ENCODE peak calls at places on chromosomes 11 and 22, in six cellular contexts. H is amygdala; A is KBM-7; M is Kasumi-1; B is skeletal muscle cell; T is naive thymus-derived CD8-positive, alpha-beta T cell. R is an unnamed sample.

GRCh38 chr11:67382481-67383136 is 9.2 kb upstream of the RAD9A start:
- DNase-seq in H (no peak), A (peak), M (peak), B (no peak), T (peak), R (peak)

GRCh38 chr22:31206896-31207687 is 5.0 kb upstream of the LIMK2 start:
- DNase-seq in H (no peak), A (no peak), M (no peak), B (no peak), T (no peak), R (no peak)

GRCh38 chr11:115918579-115918978 is 414.4 kb upstream of the CADM1 start:
- DNase-seq in H (no peak), A (no peak), M (no peak), B (no peak), T (no peak), R (no peak)

GRCh38 chr11:73185680-73186293 is 32.3 kb upstream of the P2RY2 start:
- DNase-seq in H (no peak), A (no peak), M (no peak), B (peak), T (no peak), R (no peak)

GRCh38 chr22:30694638-30695350 is at the start of gene OSBP2:
- DNase-seq in H (no peak), A (peak), M (no peak), B (no peak), T (peak), R (no peak)

GRCh38 chr11:12108875-12109453 is 1.4 kb upstream of the MICAL2 start:
- DNase-seq in H (no peak), A (no peak), M (no peak), B (no peak), T (no peak), R (no peak)

GRCh38 chr11:57527056-57527631 is 3.4 kb downstream of the TIMM10 start:
- DNase-seq in H (no peak), A (peak), M (peak), B (no peak), T (peak), R (peak)

GRCh38 chr11:130631119-130631518 is 182.7 kb downstream of the ADAMTS15 start:
- DNase-seq in H (no peak), A (no peak), M (no peak), B (peak), T (no peak), R (no peak)

GRCh38 chr11:65266210-65266609 is 4.4 kb downstream of the POLA2 start:
- DNase-seq in H (no peak), A (no peak), M (no peak), B (no peak), T (no peak), R (no peak)

GRCh38 chr11:27469333-27469680 is 3.3 kb downstream of the LGR4 start:
- DNase-seq in H (no peak), A (no peak), M (no peak), B (no peak), T (no peak), R (no peak)

GRCh38 chr22:46443850-46444389 is 93.5 kb downstream of the CELSR1 start:
- DNase-seq in H (no peak), A (no peak), M (no peak), B (no peak), T (no peak), R (no peak)

GRCh38 chr11:34959770-34960169 is 43.4 kb downstream of the PDHX start:
- DNase-seq in H (no peak), A (no peak), M (no peak), B (no peak), T (no peak), R (no peak)

GRCh38 chr11:124865181-124865901 is at the start of gene ROBO3:
- DNase-seq in H (no peak), A (no peak), M (no peak), B (no peak), T (no peak), R (no peak)

GRCh38 chr11:87405843-87406242 is 368.1 kb downstream of the TMEM135 start:
- DNase-seq in H (no peak), A (no peak), M (no peak), B (peak), T (no peak), R (no peak)

GRCh38 chr11:35359321-35360058 is 59.9 kb downstream of the SLC1A2 start:
- DNase-seq in H (no peak), A (no peak), M (no peak), B (no peak), T (no peak), R (peak)

GRCh38 chr11:132779487-132779886 is 752.8 kb downstream of the OPCML start:
- DNase-seq in H (no peak), A (no peak), M (no peak), B (no peak), T (no peak), R (no peak)

GRCh38 chr22:46293591-46294260 is 2.9 kb upstream of the GTSE1 start:
- DNase-seq in H (no peak), A (peak), M (peak), B (no peak), T (peak), R (no peak)

GRCh38 chr22:29030016-29030617 is 31.5 kb downstream of the C22orf31 start:
- DNase-seq in H (no peak), A (no peak), M (no peak), B (peak), T (no peak), R (no peak)

GRCh38 chr11:113556036-113556435 is 80.8 kb upstream of the DRD2 start:
- DNase-seq in H (no peak), A (no peak), M (no peak), B (no peak), T (no peak), R (no peak)

GRCh38 chr22:26395926-26396325 is 33.1 kb upstream of the ASPHD2 start:
- DNase-seq in H (no peak), A (no peak), M (no peak), B (no peak), T (no peak), R (no peak)

GRCh38 chr22:41596776-41597634 is 7.4 kb upstream of the PMM1 start:
- DNase-seq in H (no peak), A (peak), M (peak), B (no peak), T (peak), R (peak)

GRCh38 chr11:12717851-12718291 is 43.6 kb downstream of the TEAD1 start:
- DNase-seq in H (no peak), A (no peak), M (no peak), B (no peak), T (peak), R (no peak)

GRCh38 chr11:129291556-129291955 is 84.1 kb upstream of the BARX2 start:
- DNase-seq in H (peak), A (no peak), M (no peak), B (no peak), T (no peak), R (no peak)

GRCh38 chr11:12287009-12287373 is 90.4 kb upstream of the PARVA start:
- DNase-seq in H (no peak), A (no peak), M (peak), B (peak), T (no peak), R (no peak)

GRCh38 chr11:134270250-134270714 is 5.9 kb upstream of the GLB1L3 start:
- DNase-seq in H (no peak), A (peak), M (no peak), B (no peak), T (peak), R (no peak)

GRCh38 chr11:114059984-114060401 is 482 bp downstream of the ZBTB16 start:
- DNase-seq in H (no peak), A (no peak), M (no peak), B (no peak), T (peak), R (no peak)

GRCh38 chr11:5690216-5690615 is 626 bp downstream of the TRIM22 start:
- DNase-seq in H (no peak), A (peak), M (no peak), B (no peak), T (no peak), R (no peak)

GRCh38 chr11:45885921-45886721 is 670 bp downstream of the MAPK8IP1 start:
- DNase-seq in H (no peak), A (no peak), M (no peak), B (no peak), T (no peak), R (no peak)

GRCh38 chr11:93370260-93370659 is 39.7 kb downstream of the DEUP1 start:
- DNase-seq in H (no peak), A (no peak), M (no peak), B (no peak), T (no peak), R (no peak)

GRCh38 chr11:122910775-122911174 is 28.2 kb downstream of the JHY start:
- DNase-seq in H (no peak), A (no peak), M (peak), B (no peak), T (peak), R (no peak)

GRCh38 chr11:100855466-100856067 is 168.5 kb downstream of the ARHGAP42 start:
- DNase-seq in H (no peak), A (peak), M (peak), B (no peak), T (no peak), R (peak)

GRCh38 chr11:18769802-18770456 is 21.7 kb downstream of the PTPN5 start:
- DNase-seq in H (no peak), A (no peak), M (no peak), B (no peak), T (no peak), R (no peak)

R was measured in NCI-H446.